ENCODE peak calls at places on chromosomes 6 and 20, in six cellular contexts. P, X, Q, B, U and N are unnamed samples.

GRCh38 chr6:106860940-106861339 is 113.6 kb downstream of the CD24 start:
- DNase-seq in P (no peak), X (no peak), Q (no peak), B (no peak), U (no peak), N (no peak)

GRCh38 chr6:150813319-150813992 is 52.0 kb upstream of the MTHFD1L start:
- DNase-seq in P (no peak), X (no peak), Q (no peak), B (peak; percentile 56), U (no peak), N (no peak)

GRCh38 chr6:75204959-75205775 is 686 bp downstream of the COL12A1 start:
- DNase-seq in P (no peak), X (peak; percentile 72), Q (peak; percentile 82), B (peak; percentile 75), U (peak; percentile 75), N (peak; percentile 90)

GRCh38 chr20:23774081-23774480 is 23.3 kb upstream of the CST1 start:
- DNase-seq in P (no peak), X (no peak), Q (no peak), B (no peak), U (peak; percentile 31), N (no peak)

GRCh38 chr20:62824476-62825287 is 7.8 kb downstream of the COL9A3 start:
- DNase-seq in P (no peak), X (no peak), Q (peak; percentile 42), B (no peak), U (peak; percentile 86), N (no peak)

GRCh38 chr6:137867685-137868509 is 838 bp downstream of the TNFAIP3 start:
- DNase-seq in P (no peak), X (peak; percentile 87), Q (no peak), B (peak; percentile 28), U (peak; percentile 71), N (no peak)

GRCh38 chr6:100573169-100573568 is 108.4 kb upstream of the SIM1 start:
- DNase-seq in P (no peak), X (no peak), Q (peak; percentile 36), B (peak; percentile 56), U (no peak), N (no peak)

GRCh38 chr20:41811456-41811855 is 193.3 kb upstream of the CHD6 start:
- DNase-seq in P (no peak), X (no peak), Q (no peak), B (no peak), U (no peak), N (no peak)

DNA sequence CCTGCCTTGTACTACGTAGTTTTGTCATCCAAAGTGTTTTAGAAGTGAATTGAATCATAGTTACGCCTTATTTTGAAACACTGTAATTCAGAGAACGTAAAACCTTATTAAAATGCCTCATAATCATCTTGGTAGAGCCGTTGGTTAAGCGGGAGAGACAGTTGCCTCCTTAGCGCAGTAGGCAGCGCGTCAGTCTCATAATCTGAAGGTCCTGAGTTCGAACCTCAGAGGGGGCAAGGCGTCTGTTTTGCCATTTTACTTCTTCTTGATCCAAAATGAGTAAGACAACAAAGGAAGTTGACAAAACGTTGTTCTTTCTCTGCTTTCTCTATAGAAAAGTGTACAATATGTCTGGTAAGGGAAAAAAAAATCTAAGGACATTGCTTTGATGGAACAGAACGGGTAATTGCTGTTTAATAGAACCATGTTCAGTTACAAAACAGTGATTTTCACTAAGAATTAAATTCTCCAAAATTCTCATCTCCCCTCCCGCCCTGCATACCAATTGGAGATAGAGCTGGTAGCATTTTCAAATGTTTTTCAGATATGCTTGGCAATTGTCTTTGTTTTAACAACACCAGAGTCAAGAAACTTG is 20.7 kb upstream of the TRIM27 start:
- DNase-seq in P (peak; percentile 71), X (no peak), Q (peak; percentile 84), B (peak; percentile 76), U (peak; percentile 85), N (no peak)
- TF ChIP-seq CTCF in P (no peak), X (no peak), Q (no peak), B (no peak), U (no peak), N (no peak)

GRCh38 chr6:5223309-5223708 is 37.4 kb downstream of the LYRM4 start:
- DNase-seq in P (no peak), X (no peak), Q (no peak), B (no peak), U (no peak), N (no peak)

GRCh38 chr6:5215181-5215580 is 45.6 kb downstream of the LYRM4 start:
- DNase-seq in P (no peak), X (no peak), Q (no peak), B (no peak), U (no peak), N (no peak)

GRCh38 chr6:5219292-5219691 is 41.5 kb downstream of the LYRM4 start:
- DNase-seq in P (no peak), X (no peak), Q (no peak), B (no peak), U (no peak), N (no peak)

GRCh38 chr6:5215799-5216198 is 45.0 kb downstream of the LYRM4 start:
- DNase-seq in P (no peak), X (no peak), Q (no peak), B (no peak), U (no peak), N (no peak)

GRCh38 chr6:5220436-5220835 is 40.3 kb downstream of the LYRM4 start:
- DNase-seq in P (no peak), X (no peak), Q (no peak), B (no peak), U (no peak), N (no peak)
- TF ChIP-seq CTCF in P (no peak), X (no peak), Q (no peak), B (no peak), U (no peak), N (no peak)

GRCh38 chr20:21052686-21053001 is 53.5 kb downstream of the LINC00237 start:
- DNase-seq in P (no peak), X (no peak), Q (no peak), B (no peak), U (no peak), N (no peak)

GRCh38 chr20:21050710-21051109 is 55.4 kb downstream of the LINC00237 start:
- DNase-seq in P (no peak), X (no peak), Q (no peak), B (no peak), U (no peak), N (no peak)

GRCh38 chr20:21048841-21049273 is 57.3 kb downstream of the LINC00237 start:
- DNase-seq in P (no peak), X (peak; percentile 77), Q (peak; percentile 4), B (peak; percentile 11), U (peak; percentile 93), N (no peak)

GRCh38 chr20:21052241-21052640 is 53.9 kb downstream of the LINC00237 start:
- DNase-seq in P (no peak), X (no peak), Q (no peak), B (no peak), U (no peak), N (no peak)

DNA sequence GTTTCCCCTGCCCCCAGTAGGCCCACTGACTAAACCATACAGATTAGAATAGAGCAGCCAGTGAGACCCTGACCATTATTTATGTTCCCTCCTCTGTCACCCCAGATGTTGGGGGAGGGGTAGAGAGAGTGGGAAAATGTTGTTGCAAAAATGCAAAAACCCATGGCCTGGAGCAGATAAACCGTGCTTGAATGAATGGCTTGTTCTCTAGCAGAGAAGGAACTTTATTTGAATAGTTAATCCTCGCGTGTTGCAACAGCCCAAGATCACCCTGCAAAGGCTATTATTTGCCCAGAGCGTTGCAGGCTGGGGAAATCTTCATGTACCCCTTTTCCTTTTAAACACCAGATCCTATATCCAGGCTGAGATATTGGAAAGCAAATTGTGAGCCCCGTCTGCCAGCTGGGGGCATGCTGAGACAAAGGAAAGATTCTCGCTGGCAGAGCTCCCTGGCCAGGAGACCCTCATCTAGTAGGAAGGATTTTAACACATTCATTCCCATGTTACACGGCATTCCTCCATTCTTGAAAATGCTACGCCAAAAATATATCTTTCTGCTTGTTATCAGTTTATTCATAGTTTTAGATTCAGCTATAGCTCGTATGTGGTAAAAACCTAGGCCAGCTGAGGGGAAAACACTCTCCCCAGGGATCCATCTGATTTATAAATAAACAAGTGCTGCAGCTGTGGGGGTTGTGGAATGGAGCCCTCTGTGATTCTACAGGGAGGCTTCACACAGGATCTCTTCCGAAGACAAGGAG is 53.0 kb downstream of the LINC00237 start:
- DNase-seq in P (no peak), X (no peak), Q (peak; percentile 3), B (no peak), U (peak; percentile 71), N (no peak)
- TF ChIP-seq CTCF in P (no peak), X (no peak), Q (no peak), B (no peak), U (peak; percentile 45), N (no peak)

GRCh38 chr6:122871079-122871478 is 82.0 kb downstream of the SMPDL3A start:
- DNase-seq in P (no peak), X (no peak), Q (no peak), B (no peak), U (no peak), N (no peak)
- TF ChIP-seq CTCF in P (no peak), X (no peak), Q (no peak), B (no peak), U (peak; percentile 19), N (no peak)